ENCODE peak calls at places on chromosome 7, in six cellular contexts. One of them, this sample, is unnamed.

GRCh38 chr7:3636131-3636860 is 335.2 kb downstream of the SDK1 start:
- DNase-seq in neural progenitor cell: no peak
- DNase-seq in astrocyte: no peak
- DNase-seq in endothelial cell of umbilical vein: no peak
- DNase-seq in MM.1S: no peak
- DNase-seq in GM23248: no peak
- DNase-seq in this sample: no peak

GRCh38 chr7:29139796-29140195 is 6.5 kb downstream of the CPVL start:
- DNase-seq in neural progenitor cell: no peak
- DNase-seq in astrocyte: peak; percentile 29
- DNase-seq in endothelial cell of umbilical vein: no peak
- DNase-seq in MM.1S: no peak
- DNase-seq in GM23248: peak; percentile 72
- DNase-seq in this sample: no peak

GRCh38 chr7:157517782-157518513 is 181.1 kb downstream of the DNAJB6 start:
- DNase-seq in neural progenitor cell: no peak
- DNase-seq in astrocyte: no peak
- DNase-seq in endothelial cell of umbilical vein: no peak
- DNase-seq in MM.1S: no peak
- DNase-seq in GM23248: no peak
- DNase-seq in this sample: no peak

GRCh38 chr7:117781707-117782106 is 91.5 kb downstream of the CTTNBP2 start:
- DNase-seq in neural progenitor cell: no peak
- DNase-seq in astrocyte: peak; percentile 15
- DNase-seq in endothelial cell of umbilical vein: no peak
- DNase-seq in MM.1S: no peak
- DNase-seq in GM23248: no peak
- DNase-seq in this sample: no peak

GRCh38 chr7:96729795-96730194 is 20.1 kb upstream of the SEM1 start:
- DNase-seq in neural progenitor cell: no peak
- DNase-seq in astrocyte: no peak
- DNase-seq in endothelial cell of umbilical vein: no peak
- DNase-seq in MM.1S: no peak
- DNase-seq in GM23248: no peak
- DNase-seq in this sample: no peak

GRCh38 chr7:124100190-124100589 is 67.3 kb upstream of the TMEM229A start:
- DNase-seq in neural progenitor cell: no peak
- DNase-seq in astrocyte: no peak
- DNase-seq in endothelial cell of umbilical vein: no peak
- DNase-seq in MM.1S: no peak
- DNase-seq in GM23248: no peak
- DNase-seq in this sample: no peak

GRCh38 chr7:159102681-159103381 is 41.8 kb downstream of the VIPR2 start:
- DNase-seq in neural progenitor cell: no peak
- DNase-seq in astrocyte: no peak
- DNase-seq in endothelial cell of umbilical vein: no peak
- DNase-seq in MM.1S: no peak
- DNase-seq in GM23248: no peak
- DNase-seq in this sample: no peak

GRCh38 chr7:74272305-74273038 is 16.7 kb upstream of the CLIP2 start:
- DNase-seq in neural progenitor cell: no peak
- DNase-seq in astrocyte: peak; percentile 96
- DNase-seq in endothelial cell of umbilical vein: peak; percentile 90
- DNase-seq in MM.1S: no peak
- DNase-seq in GM23248: peak; percentile 97
- DNase-seq in this sample: no peak

GRCh38 chr7:157896774-157897555 is 560.2 kb downstream of the DNAJB6 start:
- DNase-seq in neural progenitor cell: no peak
- DNase-seq in astrocyte: no peak
- DNase-seq in endothelial cell of umbilical vein: no peak
- DNase-seq in MM.1S: no peak
- DNase-seq in GM23248: no peak
- DNase-seq in this sample: no peak

GRCh38 chr7:121006731-121007315 is 18.3 kb downstream of the CPED1 start:
- DNase-seq in neural progenitor cell: peak; percentile 7
- DNase-seq in astrocyte: no peak
- DNase-seq in endothelial cell of umbilical vein: peak; percentile 69
- DNase-seq in MM.1S: no peak
- DNase-seq in GM23248: no peak
- DNase-seq in this sample: no peak

GRCh38 chr7:23469961-23470250 is 385 bp downstream of the IGF2BP3 start:
- DNase-seq in neural progenitor cell: peak; percentile 52
- DNase-seq in astrocyte: no peak
- DNase-seq in endothelial cell of umbilical vein: no peak
- DNase-seq in MM.1S: no peak
- DNase-seq in GM23248: no peak
- DNase-seq in this sample: no peak

GRCh38 chr7:74097937-74098614 is 14.5 kb downstream of the LIMK1 start:
- DNase-seq in neural progenitor cell: no peak
- DNase-seq in astrocyte: peak; percentile 98
- DNase-seq in endothelial cell of umbilical vein: peak; percentile 62
- DNase-seq in MM.1S: no peak
- DNase-seq in GM23248: peak; percentile 98
- DNase-seq in this sample: no peak

GRCh38 chr7:23470290-23471089 is at the start of gene IGF2BP3:
- DNase-seq in neural progenitor cell: peak; percentile 97
- DNase-seq in astrocyte: peak; percentile 92
- DNase-seq in endothelial cell of umbilical vein: peak; percentile 96
- DNase-seq in MM.1S: peak; percentile 35
- DNase-seq in GM23248: peak; percentile 92
- DNase-seq in this sample: peak; percentile 99

GRCh38 chr7:2732959-2733584 is 45.1 kb downstream of the AMZ1 start:
- DNase-seq in neural progenitor cell: no peak
- DNase-seq in astrocyte: peak; percentile 65
- DNase-seq in endothelial cell of umbilical vein: peak; percentile 81
- DNase-seq in MM.1S: no peak
- DNase-seq in GM23248: peak; percentile 64
- DNase-seq in this sample: no peak

GRCh38 chr7:36752026-36752735 is 27.9 kb upstream of the AOAH start:
- DNase-seq in neural progenitor cell: no peak
- DNase-seq in astrocyte: no peak
- DNase-seq in endothelial cell of umbilical vein: no peak
- DNase-seq in MM.1S: no peak
- DNase-seq in GM23248: no peak
- DNase-seq in this sample: no peak

GRCh38 chr7:94595717-94596116 is 60.2 kb downstream of the SGCE start:
- DNase-seq in neural progenitor cell: no peak
- DNase-seq in astrocyte: no peak
- DNase-seq in endothelial cell of umbilical vein: no peak
- DNase-seq in MM.1S: no peak
- DNase-seq in GM23248: no peak
- DNase-seq in this sample: no peak

GRCh38 chr7:77537595-77538185 is 595 bp downstream of the PTPN12 start:
- DNase-seq in neural progenitor cell: peak; percentile 77
- DNase-seq in astrocyte: peak; percentile 12
- DNase-seq in endothelial cell of umbilical vein: no peak
- DNase-seq in MM.1S: peak; percentile 43
- DNase-seq in GM23248: peak; percentile 56
- DNase-seq in this sample: peak; percentile 54

GRCh38 chr7:74396993-74397392 is 56.7 kb upstream of the GTF2IRD1 start:
- DNase-seq in neural progenitor cell: no peak
- DNase-seq in astrocyte: no peak
- DNase-seq in endothelial cell of umbilical vein: no peak
- DNase-seq in MM.1S: no peak
- DNase-seq in GM23248: no peak
- DNase-seq in this sample: no peak

DNA sequence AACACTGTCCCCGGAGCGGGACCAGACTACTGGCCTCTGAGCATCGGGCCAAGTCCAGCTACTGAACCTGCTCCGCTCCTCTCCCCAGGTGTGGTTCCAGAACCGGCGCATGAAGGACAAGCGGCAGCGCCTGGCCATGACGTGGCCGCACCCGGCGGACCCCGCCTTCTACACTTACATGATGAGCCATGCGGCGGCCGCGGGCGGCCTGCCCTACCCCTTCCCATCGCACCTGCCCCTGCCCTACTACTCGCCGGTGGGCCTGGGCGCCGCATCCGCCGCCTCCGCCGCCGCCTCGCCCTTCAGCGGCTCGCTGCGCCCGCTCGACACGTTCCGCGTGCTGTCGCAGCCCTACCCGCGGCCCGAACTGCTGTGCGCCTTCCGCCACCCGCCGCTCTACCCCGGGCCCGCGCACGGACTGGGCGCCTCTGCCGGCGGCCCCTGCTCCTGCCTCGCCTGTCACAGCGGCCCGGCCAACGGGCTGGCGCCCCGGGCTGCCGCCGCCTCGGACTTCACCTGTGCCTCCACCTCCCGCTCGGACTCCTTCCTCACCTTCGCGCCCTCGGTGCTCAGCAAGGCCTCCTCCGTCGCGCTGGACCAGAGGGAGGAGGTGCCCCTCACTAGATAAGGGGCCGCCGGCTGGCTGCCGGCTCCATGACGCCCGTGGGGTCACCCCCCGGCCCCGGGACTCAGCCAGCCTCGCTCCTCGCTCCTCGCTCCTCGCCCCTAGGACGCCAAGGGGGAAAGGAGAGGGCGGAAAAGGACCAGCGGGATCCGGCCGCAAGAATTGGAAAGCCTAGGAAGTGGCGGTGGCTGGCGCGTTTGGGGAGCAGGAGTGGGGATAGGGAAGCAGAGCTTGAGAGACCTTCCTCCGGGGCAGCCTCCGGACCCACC is 3.4 kb downstream of the EVX1 start:
- DNase-seq in neural progenitor cell: peak; percentile 70
- DNase-seq in astrocyte: no peak
- DNase-seq in endothelial cell of umbilical vein: no peak
- DNase-seq in MM.1S: no peak
- DNase-seq in GM23248: peak; percentile 57
- DNase-seq in this sample: no peak
- TF ChIP-seq EZH2 in neural progenitor cell: peak; percentile 98
- TF ChIP-seq EZH2 in astrocyte: peak; percentile 91
- TF ChIP-seq EZH2 in endothelial cell of umbilical vein: peak; percentile 100
- TF ChIP-seq EZH2 in MM.1S: no peak
- TF ChIP-seq EZH2 in GM23248: peak; percentile 94
- TF ChIP-seq EZH2 in this sample: peak; percentile 99

GRCh38 chr7:69610675-69611037 is 12.4 kb downstream of the AUTS2 start:
- DNase-seq in neural progenitor cell: no peak
- DNase-seq in astrocyte: no peak
- DNase-seq in endothelial cell of umbilical vein: no peak
- DNase-seq in MM.1S: no peak
- DNase-seq in GM23248: no peak
- DNase-seq in this sample: no peak
- TF ChIP-seq EZH2 in neural progenitor cell: no peak
- TF ChIP-seq EZH2 in astrocyte: no peak
- TF ChIP-seq EZH2 in endothelial cell of umbilical vein: no peak
- TF ChIP-seq EZH2 in MM.1S: no peak
- TF ChIP-seq EZH2 in GM23248: no peak
- TF ChIP-seq EZH2 in this sample: no peak

GRCh38 chr7:134184767-134185166 is 57.6 kb downstream of the LRGUK start:
- DNase-seq in neural progenitor cell: no peak
- DNase-seq in astrocyte: peak; percentile 20
- DNase-seq in endothelial cell of umbilical vein: no peak
- DNase-seq in MM.1S: no peak
- DNase-seq in GM23248: no peak
- DNase-seq in this sample: no peak
- TF ChIP-seq EZH2 in neural progenitor cell: no peak
- TF ChIP-seq EZH2 in astrocyte: no peak
- TF ChIP-seq EZH2 in endothelial cell of umbilical vein: no peak
- TF ChIP-seq EZH2 in MM.1S: no peak
- TF ChIP-seq EZH2 in GM23248: no peak
- TF ChIP-seq EZH2 in this sample: no peak

GRCh38 chr7:20779041-20779440 is 7.6 kb downstream of the SP8 start:
- DNase-seq in neural progenitor cell: peak; percentile 70
- DNase-seq in astrocyte: no peak
- DNase-seq in endothelial cell of umbilical vein: no peak
- DNase-seq in MM.1S: no peak
- DNase-seq in GM23248: no peak
- DNase-seq in this sample: no peak
- TF ChIP-seq EZH2 in neural progenitor cell: no peak
- TF ChIP-seq EZH2 in astrocyte: no peak
- TF ChIP-seq EZH2 in endothelial cell of umbilical vein: no peak
- TF ChIP-seq EZH2 in MM.1S: no peak
- TF ChIP-seq EZH2 in GM23248: no peak
- TF ChIP-seq EZH2 in this sample: no peak

GRCh38 chr7:151057989-151058765 is 480 bp upstream of the CDK5 start:
- DNase-seq in neural progenitor cell: peak; percentile 99
- DNase-seq in astrocyte: peak; percentile 99
- DNase-seq in endothelial cell of umbilical vein: peak; percentile 100
- DNase-seq in MM.1S: peak; percentile 100
- DNase-seq in GM23248: peak; percentile 100
- DNase-seq in this sample: peak; percentile 100
- TF ChIP-seq EZH2 in neural progenitor cell: no peak
- TF ChIP-seq EZH2 in astrocyte: no peak
- TF ChIP-seq EZH2 in endothelial cell of umbilical vein: no peak
- TF ChIP-seq EZH2 in MM.1S: no peak
- TF ChIP-seq EZH2 in GM23248: no peak
- TF ChIP-seq EZH2 in this sample: no peak

GRCh38 chr7:129782257-129783096 is 170.3 kb downstream of the UBE2H start:
- DNase-seq in neural progenitor cell: peak; percentile 58
- DNase-seq in astrocyte: no peak
- DNase-seq in endothelial cell of umbilical vein: no peak
- DNase-seq in MM.1S: no peak
- DNase-seq in GM23248: peak; percentile 31
- DNase-seq in this sample: no peak

GRCh38 chr7:129781856-129782256 is 170.3 kb downstream of the NRF1 start:
- DNase-seq in neural progenitor cell: peak; percentile 82
- DNase-seq in astrocyte: no peak
- DNase-seq in endothelial cell of umbilical vein: no peak
- DNase-seq in MM.1S: peak; percentile 14
- DNase-seq in GM23248: no peak
- DNase-seq in this sample: no peak

GRCh38 chr7:129780257-129781127 is 169.0 kb downstream of the NRF1 start:
- DNase-seq in neural progenitor cell: peak; percentile 71
- DNase-seq in astrocyte: no peak
- DNase-seq in endothelial cell of umbilical vein: no peak
- DNase-seq in MM.1S: peak; percentile 96
- DNase-seq in GM23248: peak; percentile 40
- DNase-seq in this sample: peak; percentile 76

GRCh38 chr7:129779602-129780256 is 168.2 kb downstream of the NRF1 start:
- DNase-seq in neural progenitor cell: peak; percentile 85
- DNase-seq in astrocyte: no peak
- DNase-seq in endothelial cell of umbilical vein: no peak
- DNase-seq in MM.1S: peak; percentile 76
- DNase-seq in GM23248: peak; percentile 52
- DNase-seq in this sample: peak; percentile 57

DNA sequence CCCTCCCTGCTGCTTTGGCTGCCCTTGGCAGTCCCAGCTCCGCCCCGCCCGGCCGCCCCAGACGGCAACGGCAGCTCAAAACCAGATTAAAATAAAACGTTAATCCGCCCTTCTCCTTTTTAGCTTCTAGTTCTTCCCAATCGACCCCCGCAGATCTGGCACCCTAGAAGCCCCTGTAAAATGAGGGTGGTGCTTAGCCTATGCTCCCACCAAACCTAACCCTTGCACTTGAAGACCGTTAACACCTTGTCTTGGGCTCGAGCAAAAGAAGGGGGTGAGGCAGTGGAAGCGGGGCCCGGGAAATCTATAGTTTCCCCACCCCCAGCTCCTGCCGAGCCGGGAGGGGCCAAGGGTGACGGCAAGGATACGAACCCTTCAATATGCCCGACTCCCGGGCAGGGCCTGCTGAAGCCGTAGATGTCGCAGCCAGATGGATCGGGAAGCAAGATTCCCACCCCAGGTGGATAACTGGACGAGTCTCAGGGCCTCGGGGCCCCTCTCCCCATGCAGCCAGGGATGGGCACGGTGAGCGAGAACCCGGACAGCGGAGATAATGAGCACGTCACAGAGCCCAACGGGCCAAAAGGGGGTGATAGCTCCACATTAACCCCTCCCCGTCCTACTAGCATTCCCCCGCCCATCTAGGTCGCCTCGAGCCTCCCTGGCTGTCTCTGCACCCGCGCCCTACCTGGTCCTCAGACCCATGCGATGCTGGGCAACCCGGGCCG is 169.8 kb downstream of the NRF1 start:
- DNase-seq in neural progenitor cell: no peak
- DNase-seq in astrocyte: no peak
- DNase-seq in endothelial cell of umbilical vein: no peak
- DNase-seq in MM.1S: peak; percentile 13
- DNase-seq in GM23248: no peak
- DNase-seq in this sample: peak; percentile 48
- TF ChIP-seq EZH2 in neural progenitor cell: peak; percentile 61
- TF ChIP-seq EZH2 in astrocyte: peak; percentile 95
- TF ChIP-seq EZH2 in endothelial cell of umbilical vein: peak; percentile 99
- TF ChIP-seq EZH2 in MM.1S: peak; percentile 48
- TF ChIP-seq EZH2 in GM23248: peak; percentile 98
- TF ChIP-seq EZH2 in this sample: peak; percentile 79